ENCODE peak calls at places on chromosome 16, in six cellular contexts. C is astrocyte of the spinal cord; D is CD4-positive, alpha-beta T cell; H is uterus; S is mucosa of descending colon; E is OCI-LY7. T is an unnamed sample.

GRCh38 chr16:10895053-10895946 is 18.3 kb downstream of the CIITA start:
- DNase-seq in C (peak; percentile 14), D (no peak), H (no peak), S (peak; percentile 68), E (peak; percentile 52), T (no peak)

GRCh38 chr16:50067290-50067853 is 1.6 kb downstream of the HEATR3 start:
- DNase-seq in C (peak; percentile 66), D (peak; percentile 33), H (peak; percentile 19), S (peak; percentile 29), E (peak; percentile 71), T (no peak)

GRCh38 chr16:51150159-51150893 is 744 bp downstream of the SALL1 start:
- DNase-seq in C (peak; percentile 32), D (no peak), H (peak; percentile 41), S (no peak), E (no peak), T (no peak)

GRCh38 chr16:50547340-50547865 is 793 bp upstream of the NKD1 start:
- DNase-seq in C (peak; percentile 22), D (peak; percentile 88), H (peak; percentile 55), S (peak; percentile 55), E (peak; percentile 46), T (no peak)

GRCh38 chr16:12160249-12160648 is 183.7 kb downstream of the SNX29 start:
- DNase-seq in C (no peak), D (no peak), H (no peak), S (no peak), E (no peak), T (no peak)

GRCh38 chr16:27639588-27640276 is 89.8 kb downstream of the KATNIP start:
- DNase-seq in C (peak; percentile 62), D (no peak), H (no peak), S (peak; percentile 65), E (peak; percentile 53), T (no peak)

GRCh38 chr16:8660841-8661301 is 13.5 kb upstream of the ABAT start:
- DNase-seq in C (peak; percentile 64), D (peak; percentile 41), H (peak; percentile 46), S (peak; percentile 82), E (peak; percentile 59), T (no peak)

GRCh38 chr16:85555549-85556455 is 57.3 kb upstream of the GSE1 start:
- DNase-seq in C (peak; percentile 57), D (peak; percentile 21), H (peak; percentile 55), S (peak; percentile 78), E (peak; percentile 50), T (no peak)

GRCh38 chr16:50603206-50604064 is 55.2 kb downstream of the NKD1 start:
- DNase-seq in C (peak; percentile 54), D (no peak), H (peak; percentile 72), S (no peak), E (no peak), T (no peak)

GRCh38 chr16:79191933-79192332 is 408.6 kb downstream of the MAF start:
- DNase-seq in C (no peak), D (no peak), H (no peak), S (no peak), E (no peak), T (no peak)

GRCh38 chr16:14373406-14373805 is 256.7 kb downstream of the PARN start:
- DNase-seq in C (no peak), D (no peak), H (no peak), S (no peak), E (no peak), T (no peak)

GRCh38 chr16:11198817-11199216 is 57.2 kb downstream of the SOCS1 start:
- DNase-seq in C (no peak), D (no peak), H (no peak), S (peak; percentile 85), E (peak; percentile 14), T (no peak)

GRCh38 chr16:85422374-85423185 is 190.5 kb upstream of the GSE1 start:
- DNase-seq in C (no peak), D (peak; percentile 5), H (no peak), S (peak; percentile 89), E (no peak), T (peak; percentile 67)

GRCh38 chr16:66886346-66886745 is 6.0 kb downstream of the PDP2 start:
- DNase-seq in C (no peak), D (no peak), H (no peak), S (no peak), E (no peak), T (no peak)

GRCh38 chr16:6081320-6081976 is 983.9 kb upstream of the EEF2KMT start:
- DNase-seq in C (peak; percentile 14), D (no peak), H (no peak), S (peak; percentile 43), E (peak; percentile 36), T (no peak)

GRCh38 chr16:52439750-52440149 is 107.2 kb downstream of the TOX3 start:
- DNase-seq in C (no peak), D (no peak), H (no peak), S (no peak), E (no peak), T (no peak)

GRCh38 chr16:54806961-54807360 is 123.7 kb upstream of the IRX5 start:
- DNase-seq in C (no peak), D (no peak), H (no peak), S (no peak), E (no peak), T (no peak)

GRCh38 chr16:15866451-15866850 is 9.6 kb upstream of the MYH11 start:
- DNase-seq in C (no peak), D (no peak), H (no peak), S (no peak), E (no peak), T (no peak)

GRCh38 chr16:22216191-22216831 is 10.2 kb downstream of the EEF2K start:
- DNase-seq in C (peak; percentile 17), D (no peak), H (no peak), S (no peak), E (peak; percentile 65), T (no peak)

GRCh38 chr16:51763072-51763658 is 612.1 kb upstream of the SALL1 start:
- DNase-seq in C (peak; percentile 4), D (no peak), H (no peak), S (no peak), E (no peak), T (no peak)

GRCh38 chr16:53859995-53860540 is 156.1 kb downstream of the FTO start:
- DNase-seq in C (no peak), D (no peak), H (no peak), S (no peak), E (no peak), T (no peak)

GRCh38 chr16:203246-203645 is 23.0 kb downstream of the HBQ1 start:
- DNase-seq in C (no peak), D (no peak), H (no peak), S (no peak), E (no peak), T (no peak)

GRCh38 chr16:49701867-49702494 is 153.9 kb downstream of the ZNF423 start:
- DNase-seq in C (peak; percentile 72), D (no peak), H (peak; percentile 84), S (peak; percentile 29), E (no peak), T (no peak)

GRCh38 chr16:81530296-81530721 is 85.7 kb downstream of the CMIP start:
- DNase-seq in C (no peak), D (no peak), H (no peak), S (no peak), E (no peak), T (peak; percentile 50)
- TF ChIP-seq CTCF in C (no peak), D (no peak), H (no peak), S (no peak), E (no peak), T (no peak)

GRCh38 chr16:58451945-58452401 is 48.0 kb upstream of the NDRG4 start:
- DNase-seq in C (no peak), D (no peak), H (no peak), S (no peak), E (no peak), T (no peak)
- TF ChIP-seq CTCF in C (no peak), D (no peak), H (no peak), S (no peak), E (peak; percentile 33), T (no peak)

GRCh38 chr16:65733706-65734105 is 611.8 kb upstream of the CDH11 start:
- DNase-seq in C (no peak), D (no peak), H (no peak), S (no peak), E (no peak), T (no peak)

GRCh38 chr16:65743558-65743957 is 621.7 kb upstream of the CDH11 start:
- DNase-seq in C (no peak), D (no peak), H (no peak), S (no peak), E (peak; percentile 36), T (no peak)

GRCh38 chr16:65739518-65739917 is 617.7 kb upstream of the CDH11 start:
- DNase-seq in C (no peak), D (no peak), H (no peak), S (no peak), E (peak; percentile 17), T (no peak)

GRCh38 chr16:65740716-65741115 is 618.9 kb upstream of the CDH11 start:
- DNase-seq in C (no peak), D (no peak), H (no peak), S (no peak), E (no peak), T (no peak)

DNA sequence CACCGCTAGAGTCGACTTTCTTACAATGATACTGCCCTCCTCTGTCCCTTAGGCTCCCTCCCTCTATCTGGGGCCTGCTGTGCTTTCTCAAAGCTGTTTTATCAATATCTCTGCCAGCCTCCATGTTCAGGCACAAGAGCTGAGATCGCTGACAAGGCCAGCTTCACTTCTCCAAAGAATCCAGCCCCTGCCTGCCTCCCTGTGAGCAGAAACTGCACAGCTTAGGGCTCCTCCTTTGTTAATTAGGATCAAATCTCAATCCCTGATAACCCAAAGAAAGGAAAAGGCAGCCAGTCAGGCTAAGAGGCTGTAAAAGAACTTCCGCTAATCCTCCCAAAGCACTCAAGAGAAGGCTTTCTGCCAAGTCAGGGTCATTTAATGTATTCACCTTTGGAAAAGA is 616.0 kb upstream of the CDH11 start:
- DNase-seq in C (no peak), D (no peak), H (no peak), S (no peak), E (no peak), T (no peak)
- TF ChIP-seq CTCF in C (no peak), D (no peak), H (no peak), S (no peak), E (no peak), T (no peak)

GRCh38 chr16:83609178-83609577 is 198.6 kb upstream of the HSBP1 start:
- DNase-seq in C (no peak), D (no peak), H (no peak), S (no peak), E (no peak), T (no peak)

GRCh38 chr16:83603981-83604570 is 203.7 kb upstream of the HSBP1 start:
- DNase-seq in C (no peak), D (no peak), H (no peak), S (no peak), E (no peak), T (no peak)

GRCh38 chr16:83602797-83603735 is 204.7 kb upstream of the HSBP1 start:
- DNase-seq in C (no peak), D (no peak), H (no peak), S (no peak), E (no peak), T (no peak)

DNA sequence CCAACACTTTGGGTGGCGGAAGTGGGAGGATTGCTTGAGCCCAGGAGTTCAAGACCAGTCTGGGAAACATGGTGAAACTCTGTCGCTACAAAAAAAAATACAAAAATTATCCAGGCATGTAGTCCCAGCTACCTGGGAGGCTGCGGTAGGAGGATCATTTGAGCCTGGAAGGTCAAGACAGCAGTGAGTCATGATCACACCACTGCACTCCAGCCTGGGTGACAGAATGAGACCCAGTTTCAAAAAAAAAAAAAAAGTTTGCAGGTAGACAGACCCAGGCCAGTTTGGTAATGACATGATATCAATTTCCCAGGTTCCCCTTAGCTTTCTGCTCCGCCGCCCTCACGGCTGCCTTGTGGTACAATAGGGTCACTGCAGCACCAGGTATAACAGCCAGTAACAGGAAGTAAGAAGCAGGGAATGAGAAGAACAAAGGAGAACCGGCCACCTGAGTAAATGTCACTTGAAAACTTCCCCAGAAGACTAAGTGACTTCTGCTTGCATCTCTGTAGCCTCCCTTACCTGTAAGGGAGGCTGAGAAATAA is 201.2 kb upstream of the HSBP1 start:
- DNase-seq in C (no peak), D (no peak), H (no peak), S (no peak), E (peak; percentile 10), T (no peak)
- TF ChIP-seq CTCF in C (no peak), D (no peak), H (no peak), S (no peak), E (no peak), T (no peak)